ENCODE peak calls at places on chromosomes 5 and 9, in four cellular contexts. J is Calu3, U is GM23248, N is EH. Q is an unnamed sample.

GRCh38 chr9:14347408-14348224 is 33.7 kb upstream of the NFIB start:
- DNase-seq in J (peak; percentile 34), U (peak; percentile 49), N (peak; percentile 4), Q (peak; percentile 28)

GRCh38 chr9:965497-965896 is 11.0 kb upstream of the DMRT3 start:
- DNase-seq in J (no peak), U (no peak), N (no peak), Q (no peak)

GRCh38 chr9:12469084-12469483 is 224.1 kb upstream of the TYRP1 start:
- DNase-seq in J (no peak), U (no peak), N (no peak), Q (no peak)

GRCh38 chr5:142314129-142314528 is 10.7 kb downstream of the SPRY4 start:
- DNase-seq in J (no peak), U (no peak), N (no peak), Q (no peak)

GRCh38 chr9:129854588-129855110 is 19.4 kb downstream of the USP20 start:
- DNase-seq in J (no peak), U (no peak), N (no peak), Q (no peak)

GRCh38 chr5:61916621-61917620 is 389.1 kb upstream of the KIF2A start:
- DNase-seq in J (peak; percentile 38), U (peak; percentile 33), N (peak; percentile 7), Q (peak; percentile 100)

GRCh38 chr9:134181648-134182034 is 17.3 kb upstream of the RNU6ATAC start:
- DNase-seq in J (no peak), U (no peak), N (no peak), Q (no peak)

GRCh38 chr5:175494271-175495183 is 16.2 kb downstream of the SFXN1 start:
- DNase-seq in J (no peak), U (no peak), N (peak; percentile 52), Q (peak; percentile 79)

GRCh38 chr5:74139589-74139988 is 500.9 kb downstream of the ENC1 start:
- DNase-seq in J (no peak), U (no peak), N (no peak), Q (no peak)

GRCh38 chr5:168747987-168748777 is 169.0 kb upstream of the PANK3 start:
- DNase-seq in J (peak; percentile 69), U (peak; percentile 43), N (no peak), Q (peak; percentile 20)

GRCh38 chr9:113719919-113720318 is 156.2 kb upstream of the ZNF618 start:
- DNase-seq in J (no peak), U (no peak), N (no peak), Q (no peak)

GRCh38 chr5:51027276-51027675 is 356.0 kb upstream of the ISL1 start:
- DNase-seq in J (no peak), U (no peak), N (no peak), Q (no peak)

GRCh38 chr9:121651295-121652036 is at the start of gene DAB2IP:
- DNase-seq in J (peak; percentile 49), U (peak; percentile 69), N (peak; percentile 65), Q (no peak)

GRCh38 chr9:20225841-20226240 is 396.5 kb downstream of the MLLT3 start:
- DNase-seq in J (no peak), U (peak; percentile 13), N (peak; percentile 15), Q (no peak)

GRCh38 chr5:132689518-132689917 is 15.7 kb downstream of the IL4 start:
- DNase-seq in J (no peak), U (no peak), N (no peak), Q (no peak)

GRCh38 chr5:127969651-127970050 is 113.9 kb upstream of the SLC12A2 start:
- DNase-seq in J (no peak), U (no peak), N (no peak), Q (no peak)

GRCh38 chr5:150672237-150672883 is 11.3 kb downstream of the MYOZ3 start:
- DNase-seq in J (peak; percentile 38), U (peak; percentile 56), N (peak; percentile 46), Q (peak; percentile 91)

GRCh38 chr5:11126844-11127243 is 365.8 kb upstream of the DAP start:
- DNase-seq in J (no peak), U (no peak), N (no peak), Q (no peak)

GRCh38 chr9:95014917-95015316 is 288.4 kb downstream of the AOPEP start:
- DNase-seq in J (no peak), U (no peak), N (no peak), Q (no peak)

GRCh38 chr9:132631280-132631679 is 38.5 kb downstream of the DDX31 start:
- DNase-seq in J (no peak), U (peak; percentile 55), N (peak; percentile 80), Q (peak; percentile 89)

GRCh38 chr9:101388507-101388993 is 3.7 kb upstream of the BAAT start:
- DNase-seq in J (no peak), U (peak; percentile 30), N (no peak), Q (peak; percentile 41)

GRCh38 chr5:104088876-104089778 is 526.5 kb upstream of the NUDT12 start:
- DNase-seq in J (no peak), U (no peak), N (peak; percentile 73), Q (no peak)

GRCh38 chr9:122225323-122226141 is 3.2 kb downstream of the LHX6 start:
- DNase-seq in J (no peak), U (peak; percentile 22), N (no peak), Q (no peak)

Q was measured in bronchial epithelial cell.